ENCODE peak calls at places on chromosome 15, in eight cellular contexts. C is GM23338, L is colonic mucosa, A is pancreas, M is body of pancreas, X is astrocyte, P is mucosa of descending colon, R is spleen. Y is an unnamed sample.

GRCh38 chr15:25671132-25671531 is 192.0 kb downstream of the ATP10A start:
- DNase-seq in X (peak; percentile 28), A (no peak), P (no peak), C (no peak), M (no peak), L (no peak), R (no peak), Y (no peak)

GRCh38 chr15:74196175-74196574 is 6.4 kb downstream of the STRA6 start:
- DNase-seq in M (peak; percentile 52), L (peak; percentile 85), X (peak; percentile 99), R (no peak), A (no peak), P (peak; percentile 93), C (no peak), Y (no peak)

GRCh38 chr15:87724330-87724729 is 532.2 kb downstream of the NTRK3 start:
- DNase-seq in L (no peak), X (no peak), A (no peak), R (no peak), C (no peak), P (no peak), M (no peak), Y (no peak)

GRCh38 chr15:85543741-85544155 is 163.3 kb downstream of the AKAP13 start:
- DNase-seq in L (peak; percentile 92), X (no peak), A (peak; percentile 83), C (peak; percentile 76), M (peak; percentile 83), P (peak; percentile 88), R (peak; percentile 92), Y (no peak)

GRCh38 chr15:23055316-23055715 is 15.9 kb upstream of the TUBGCP5 start:
- DNase-seq in R (no peak), L (no peak), A (no peak), C (no peak), P (no peak), X (no peak), M (no peak), Y (no peak)

GRCh38 chr15:39283531-39283930 is 297.3 kb upstream of the THBS1 start:
- DNase-seq in X (peak; percentile 46), M (no peak), P (no peak), R (no peak), L (no peak), A (no peak), C (no peak), Y (no peak)

GRCh38 chr15:37891754-37892368 is 42.6 kb upstream of the TMCO5A start:
- DNase-seq in P (no peak), A (no peak), R (no peak), M (peak; percentile 30), X (peak; percentile 37), C (peak; percentile 83), L (no peak), Y (no peak)

GRCh38 chr15:37102315-37103021 is 2.1 kb upstream of the MEIS2 start:
- DNase-seq in L (no peak), C (peak; percentile 85), R (peak; percentile 49), X (no peak), A (peak; percentile 63), P (no peak), M (no peak), Y (no peak)

GRCh38 chr15:60575995-60576394 is 97.1 kb upstream of the ICE2 start:
- DNase-seq in L (no peak), M (peak; percentile 33), C (no peak), P (no peak), R (no peak), A (no peak), X (no peak), Y (no peak)

GRCh38 chr15:59438891-59439290 is 905 bp downstream of the FAM81A start:
- DNase-seq in M (no peak), X (no peak), L (peak; percentile 52), R (no peak), P (peak; percentile 71), C (no peak), A (no peak), Y (no peak)

GRCh38 chr15:50024183-50024795 is 94.7 kb downstream of the ATP8B4 start:
- DNase-seq in M (no peak), R (no peak), X (no peak), C (no peak), L (no peak), P (no peak), A (no peak), Y (no peak)

GRCh38 chr15:45026646-45027045 is 3.7 kb downstream of the SORD start:
- DNase-seq in P (no peak), L (no peak), A (no peak), X (no peak), M (no peak), R (no peak), C (no peak), Y (no peak)

GRCh38 chr15:45027220-45027619 is 4.2 kb downstream of the SORD start:
- DNase-seq in P (no peak), L (no peak), R (no peak), X (no peak), M (no peak), A (no peak), C (no peak), Y (no peak)

GRCh38 chr15:45030743-45031142 is 7.7 kb downstream of the SORD start:
- DNase-seq in M (no peak), X (no peak), A (no peak), L (no peak), C (no peak), P (no peak), R (no peak), Y (no peak)
- H3K36me3 ChIP-seq in M (no peaks in the 10 kb centered on the region), X (no peaks in the 10 kb centered on the region), A (no peaks in the 10 kb centered on the region), L (no peaks in the 10 kb centered on the region), C (peaks cover 25% of the 10 kb centered on the region), P (no peaks in the 10 kb centered on the region), R (no peaks in the 10 kb centered on the region), Y (no peaks in the 10 kb centered on the region)

GRCh38 chr15:40921949-40922607 is 7.1 kb upstream of the DLL4 start:
- DNase-seq in P (no peak), M (no peak), R (no peak), L (peak; percentile 44), A (no peak), C (no peak), X (no peak), Y (no peak)
- TF ChIP-seq CTCF in P (no peak), M (no peak), R (no peak), L (no peak), A (no peak), C (no peak), X (no peak), Y (no peak)

GRCh38 chr15:78640527-78640839 is 527 bp downstream of the CHRNB4 start:
- DNase-seq in C (peak; percentile 47), A (no peak), M (no peak), X (no peak), L (no peak), R (no peak), P (no peak), Y (no peak)
- H3K4me3 ChIP-seq in C (peak overlapping the region; percentile 88), A (peak overlapping the region; percentile 11), M (peak overlapping the region; percentile 18), X (peak overlapping the region; percentile 51), L (peak overlapping the region; percentile 43), R (peak overlapping the region; percentile 27), P (no peak overlapping the region), Y (peak overlapping the region; percentile 43)

GRCh38 chr15:52143862-52144261 is 31.3 kb upstream of the BCL2L10 start:
- DNase-seq in C (peak; percentile 22), P (no peak), A (no peak), L (no peak), M (no peak), X (peak; percentile 88), R (no peak), Y (peak; percentile 32)
- H3K36me3 ChIP-seq in C (peaks cover 16% of the 10 kb centered on the region), P (no peaks in the 10 kb centered on the region), A (peaks cover 3% of the 10 kb centered on the region), L (no peaks in the 10 kb centered on the region), M (no peaks in the 10 kb centered on the region), X (no peaks in the 10 kb centered on the region), R (no peaks in the 10 kb centered on the region), Y (no peaks in the 10 kb centered on the region)

DNA sequence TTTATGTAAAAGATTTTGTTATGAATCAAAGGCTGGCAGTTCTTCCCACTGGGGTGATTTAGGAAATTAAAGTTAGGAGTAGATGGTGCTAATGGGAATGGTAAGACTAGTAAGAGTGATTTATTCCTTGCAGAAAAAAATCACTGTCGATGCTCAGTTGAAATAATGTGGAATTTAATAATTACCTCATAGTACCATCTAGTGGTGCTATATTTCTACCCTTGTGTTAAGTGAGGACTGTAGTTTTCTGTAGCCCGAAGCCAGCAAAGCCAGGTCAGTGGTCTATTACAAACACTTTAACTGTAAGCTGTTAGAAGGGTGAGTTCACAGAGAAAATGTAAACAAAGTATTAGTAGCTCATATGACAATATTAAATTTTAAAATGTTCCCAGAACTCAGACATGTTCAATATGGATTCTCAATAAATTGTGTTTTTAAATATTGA is 39.5 kb upstream of the GOLGA8J start:
- DNase-seq in M (no peak), P (no peak), X (peak; percentile 29), L (no peak), R (no peak), A (no peak), C (no peak), Y (no peak)
- TF ChIP-seq CTCF in M (peak; percentile 35), P (no peak), X (peak; percentile 19), L (no peak), R (no peak), A (no peak), C (no peak), Y (peak; percentile 19)

Y was measured in kidney epithelial cell.